ENCODE peak calls at places on chromosomes 16 and 17, in nine cellular contexts. One of them, this sample, is unnamed.

GRCh38 chr17:37689317-37689716 is 46.1 kb upstream of the DDX52 start:
- DNase-seq in EL: no peak
- DNase-seq in pons: no peak
- DNase-seq in stimulated activated CD8-positive, alpha-beta memory T cell treated with anti-CD3 and anti-CD28 coated beads, Interleukin-15, amount 100 ng/mL, for 4 hours: no peak
- DNase-seq in adrenal gland: no peak
- DNase-seq in activated gamma-delta T cell treated with anti-CD3 and anti-CD28 coated beads, Interleukin-2, amount 50 U/mL, for 16 hours: no peak
- DNase-seq in GM23248: no peak
- DNase-seq in AG08395: no peak
- DNase-seq in CD4-positive, alpha-beta T cell: no peak
- DNase-seq in this sample: no peak

GRCh38 chr17:72362466-72363335 is 241.9 kb downstream of the SOX9 start:
- DNase-seq in AG08395: peak; percentile 61
- DNase-seq in CD4-positive, alpha-beta T cell: no peak
- DNase-seq in GM23248: peak; percentile 93
- DNase-seq in stimulated activated CD8-positive, alpha-beta memory T cell treated with anti-CD3 and anti-CD28 coated beads, Interleukin-15, amount 100 ng/mL, for 4 hours: no peak
- DNase-seq in EL: peak; percentile 87
- DNase-seq in pons: no peak
- DNase-seq in activated gamma-delta T cell treated with anti-CD3 and anti-CD28 coated beads, Interleukin-2, amount 50 U/mL, for 16 hours: no peak
- DNase-seq in adrenal gland: no peak
- DNase-seq in this sample: peak; percentile 83

GRCh38 chr16:78503501-78504110 is 404.2 kb downstream of the WWOX start:
- DNase-seq in stimulated activated CD8-positive, alpha-beta memory T cell treated with anti-CD3 and anti-CD28 coated beads, Interleukin-15, amount 100 ng/mL, for 4 hours: no peak
- DNase-seq in EL: peak; percentile 0
- DNase-seq in pons: peak; percentile 78
- DNase-seq in adrenal gland: peak; percentile 79
- DNase-seq in CD4-positive, alpha-beta T cell: peak; percentile 4
- DNase-seq in AG08395: peak; percentile 47
- DNase-seq in GM23248: peak; percentile 52
- DNase-seq in activated gamma-delta T cell treated with anti-CD3 and anti-CD28 coated beads, Interleukin-2, amount 50 U/mL, for 16 hours: no peak
- DNase-seq in this sample: peak; percentile 48

GRCh38 chr17:28380572-28380907 is 9.0 kb downstream of the SARM1 start:
- DNase-seq in EL: no peak
- DNase-seq in stimulated activated CD8-positive, alpha-beta memory T cell treated with anti-CD3 and anti-CD28 coated beads, Interleukin-15, amount 100 ng/mL, for 4 hours: no peak
- DNase-seq in adrenal gland: no peak
- DNase-seq in pons: no peak
- DNase-seq in AG08395: no peak
- DNase-seq in CD4-positive, alpha-beta T cell: no peak
- DNase-seq in activated gamma-delta T cell treated with anti-CD3 and anti-CD28 coated beads, Interleukin-2, amount 50 U/mL, for 16 hours: no peak
- DNase-seq in GM23248: no peak
- DNase-seq in this sample: no peak

GRCh38 chr16:72471317-72471716 is 299.4 kb upstream of the PMFBP1 start:
- DNase-seq in activated gamma-delta T cell treated with anti-CD3 and anti-CD28 coated beads, Interleukin-2, amount 50 U/mL, for 16 hours: no peak
- DNase-seq in stimulated activated CD8-positive, alpha-beta memory T cell treated with anti-CD3 and anti-CD28 coated beads, Interleukin-15, amount 100 ng/mL, for 4 hours: no peak
- DNase-seq in adrenal gland: no peak
- DNase-seq in CD4-positive, alpha-beta T cell: no peak
- DNase-seq in EL: no peak
- DNase-seq in AG08395: no peak
- DNase-seq in pons: no peak
- DNase-seq in GM23248: no peak
- DNase-seq in this sample: no peak

GRCh38 chr17:8485491-8485890 is 49.8 kb downstream of the NDEL1 start:
- DNase-seq in AG08395: no peak
- DNase-seq in EL: no peak
- DNase-seq in CD4-positive, alpha-beta T cell: no peak
- DNase-seq in adrenal gland: no peak
- DNase-seq in stimulated activated CD8-positive, alpha-beta memory T cell treated with anti-CD3 and anti-CD28 coated beads, Interleukin-15, amount 100 ng/mL, for 4 hours: no peak
- DNase-seq in GM23248: no peak
- DNase-seq in pons: no peak
- DNase-seq in activated gamma-delta T cell treated with anti-CD3 and anti-CD28 coated beads, Interleukin-2, amount 50 U/mL, for 16 hours: no peak
- DNase-seq in this sample: no peak

GRCh38 chr16:55035956-55036355 is 105.3 kb downstream of the IRX5 start:
- DNase-seq in pons: no peak
- DNase-seq in adrenal gland: no peak
- DNase-seq in CD4-positive, alpha-beta T cell: no peak
- DNase-seq in GM23248: peak; percentile 63
- DNase-seq in stimulated activated CD8-positive, alpha-beta memory T cell treated with anti-CD3 and anti-CD28 coated beads, Interleukin-15, amount 100 ng/mL, for 4 hours: no peak
- DNase-seq in AG08395: peak; percentile 74
- DNase-seq in EL: no peak
- DNase-seq in activated gamma-delta T cell treated with anti-CD3 and anti-CD28 coated beads, Interleukin-2, amount 50 U/mL, for 16 hours: no peak
- DNase-seq in this sample: no peak

GRCh38 chr16:50388491-50388890 is 19.7 kb upstream of the BRD7 start:
- DNase-seq in CD4-positive, alpha-beta T cell: no peak
- DNase-seq in AG08395: no peak
- DNase-seq in adrenal gland: no peak
- DNase-seq in GM23248: no peak
- DNase-seq in pons: no peak
- DNase-seq in EL: no peak
- DNase-seq in activated gamma-delta T cell treated with anti-CD3 and anti-CD28 coated beads, Interleukin-2, amount 50 U/mL, for 16 hours: no peak
- DNase-seq in stimulated activated CD8-positive, alpha-beta memory T cell treated with anti-CD3 and anti-CD28 coated beads, Interleukin-15, amount 100 ng/mL, for 4 hours: no peak
- DNase-seq in this sample: no peak

GRCh38 chr16:19694989-19695388 is 23.0 kb downstream of the KNOP1 start:
- DNase-seq in pons: no peak
- DNase-seq in AG08395: no peak
- DNase-seq in activated gamma-delta T cell treated with anti-CD3 and anti-CD28 coated beads, Interleukin-2, amount 50 U/mL, for 16 hours: no peak
- DNase-seq in adrenal gland: no peak
- DNase-seq in EL: no peak
- DNase-seq in CD4-positive, alpha-beta T cell: no peak
- DNase-seq in stimulated activated CD8-positive, alpha-beta memory T cell treated with anti-CD3 and anti-CD28 coated beads, Interleukin-15, amount 100 ng/mL, for 4 hours: no peak
- DNase-seq in GM23248: peak; percentile 16
- DNase-seq in this sample: no peak

GRCh38 chr16:920722-921121 is 50.1 kb downstream of the LMF1 start:
- DNase-seq in EL: peak; percentile 44
- DNase-seq in activated gamma-delta T cell treated with anti-CD3 and anti-CD28 coated beads, Interleukin-2, amount 50 U/mL, for 16 hours: no peak
- DNase-seq in pons: peak; percentile 56
- DNase-seq in stimulated activated CD8-positive, alpha-beta memory T cell treated with anti-CD3 and anti-CD28 coated beads, Interleukin-15, amount 100 ng/mL, for 4 hours: no peak
- DNase-seq in GM23248: peak; percentile 63
- DNase-seq in AG08395: peak; percentile 69
- DNase-seq in adrenal gland: peak; percentile 27
- DNase-seq in CD4-positive, alpha-beta T cell: no peak
- DNase-seq in this sample: no peak

GRCh38 chr16:85049864-85050263 is 22.3 kb downstream of the KIAA0513 start:
- DNase-seq in stimulated activated CD8-positive, alpha-beta memory T cell treated with anti-CD3 and anti-CD28 coated beads, Interleukin-15, amount 100 ng/mL, for 4 hours: no peak
- DNase-seq in activated gamma-delta T cell treated with anti-CD3 and anti-CD28 coated beads, Interleukin-2, amount 50 U/mL, for 16 hours: no peak
- DNase-seq in AG08395: no peak
- DNase-seq in adrenal gland: no peak
- DNase-seq in pons: no peak
- DNase-seq in EL: no peak
- DNase-seq in GM23248: no peak
- DNase-seq in CD4-positive, alpha-beta T cell: no peak
- DNase-seq in this sample: no peak

GRCh38 chr17:32783602-32784001 is 93.3 kb downstream of the MYO1D start:
- DNase-seq in adrenal gland: no peak
- DNase-seq in AG08395: peak; percentile 59
- DNase-seq in EL: peak; percentile 53
- DNase-seq in pons: peak; percentile 74
- DNase-seq in activated gamma-delta T cell treated with anti-CD3 and anti-CD28 coated beads, Interleukin-2, amount 50 U/mL, for 16 hours: no peak
- DNase-seq in GM23248: peak; percentile 80
- DNase-seq in CD4-positive, alpha-beta T cell: no peak
- DNase-seq in stimulated activated CD8-positive, alpha-beta memory T cell treated with anti-CD3 and anti-CD28 coated beads, Interleukin-15, amount 100 ng/mL, for 4 hours: no peak
- DNase-seq in this sample: peak; percentile 77

This sample was measured in renal cortical epithelial cell.